ENCODE peak calls at places on chromosomes 4 and X, in eight cellular contexts. K, Q, D, P, U, I, N and F are unnamed samples.

GRCh38 chrX:1153940-1154339 is 58.5 kb downstream of the CRLF2 start:
- DNase-seq in Q (no peak), U (no peak), P (no peak), I (no peak), D (no peak), N (no peak), K (no peak), F (no peak)

GRCh38 chr4:106444557-106444956 is 76.0 kb upstream of the GIMD1 start:
- DNase-seq in D (no peak), Q (no peak), I (peak), P (peak), N (peak), U (no peak), K (no peak), F (no peak)

GRCh38 chr4:138390286-138390685 is 148.1 kb upstream of the SLC7A11 start:
- DNase-seq in I (no peak), K (no peak), P (peak), U (no peak), N (no peak), Q (peak), D (no peak), F (no peak)

GRCh38 chr4:113435893-113436292 is 325.6 kb downstream of the CAMK2D start:
- DNase-seq in N (peak), K (peak), Q (peak), U (peak), I (no peak), P (peak), D (no peak), F (peak)

GRCh38 chr4:10096976-10097330 is 19.6 kb downstream of the WDR1 start:
- DNase-seq in K (no peak), Q (no peak), P (no peak), I (no peak), U (no peak), D (no peak), N (no peak), F (no peak)

GRCh38 chrX:17590892-17591740 is 146.2 kb upstream of the SCML1 start:
- DNase-seq in Q (peak), U (peak), I (peak), K (peak), N (peak), D (peak), P (peak), F (peak)

GRCh38 chrX:36642052-36642451 is 366.1 kb upstream of the FAM47C start:
- DNase-seq in I (no peak), Q (no peak), N (no peak), P (no peak), U (no peak), K (no peak), D (no peak), F (no peak)

GRCh38 chr4:16019666-16020065 is 56.7 kb upstream of the FGFBP2 start:
- DNase-seq in U (no peak), D (no peak), I (peak), N (no peak), K (no peak), Q (no peak), P (no peak), F (no peak)

GRCh38 chr4:115126487-115126886 is 13.1 kb upstream of the NDST4 start:
- DNase-seq in I (no peak), D (no peak), U (no peak), N (peak), P (no peak), K (no peak), Q (no peak), F (no peak)

GRCh38 chrX:143694881-143695280 is 25.7 kb downstream of the SPANXN2 start:
- DNase-seq in U (no peak), D (no peak), Q (no peak), K (no peak), N (no peak), I (no peak), P (no peak), F (no peak)

GRCh38 chr4:10013722-10014121 is 7.6 kb downstream of the SLC2A9 start:
- DNase-seq in I (no peak), K (peak), D (no peak), Q (peak), P (peak), N (no peak), U (no peak), F (no peak)

GRCh38 chr4:125096662-125097061 is 218.1 kb upstream of the FAT4 start:
- DNase-seq in Q (no peak), N (no peak), D (no peak), K (no peak), I (no peak), P (no peak), U (no peak), F (no peak)

GRCh38 chrX:13015536-13016236 is 28.7 kb downstream of the FAM9C start:
- DNase-seq in D (no peak), Q (no peak), P (no peak), K (no peak), U (no peak), N (no peak), I (no peak), F (no peak)

GRCh38 chr4:52545099-52546069 is 113.7 kb downstream of the USP46 start:
- DNase-seq in N (peak), P (peak), Q (peak), U (peak), D (peak), K (peak), I (peak), F (peak)

GRCh38 chr4:159428975-159429692 is 326.3 kb downstream of the RAPGEF2 start:
- DNase-seq in D (no peak), K (no peak), P (no peak), N (no peak), I (no peak), Q (no peak), U (no peak), F (no peak)

GRCh38 chr4:159432436-159432835 is 329.6 kb downstream of the RAPGEF2 start:
- DNase-seq in P (no peak), U (no peak), Q (no peak), I (no peak), K (no peak), D (no peak), N (no peak), F (no peak)

GRCh38 chr4:159429693-159430035 is 326.8 kb downstream of the RAPGEF2 start:
- DNase-seq in D (no peak), I (no peak), P (no peak), U (no peak), N (no peak), K (no peak), Q (no peak), F (no peak)

GRCh38 chr4:159428293-159428692 is 325.4 kb downstream of the RAPGEF2 start:
- DNase-seq in N (no peak), D (no peak), P (no peak), K (no peak), Q (no peak), I (no peak), U (no peak), F (no peak)

GRCh38 chr4:159430896-159431295 is 328.0 kb downstream of the RAPGEF2 start:
- DNase-seq in Q (no peak), I (no peak), U (no peak), N (no peak), P (no peak), K (no peak), D (no peak), F (no peak)
- H3K4me3 ChIP-seq in Q (no peak), I (no peak), U (no peak), N (no peak), P (no peak), K (no peak), D (no peak), F (no peak)

DNA sequence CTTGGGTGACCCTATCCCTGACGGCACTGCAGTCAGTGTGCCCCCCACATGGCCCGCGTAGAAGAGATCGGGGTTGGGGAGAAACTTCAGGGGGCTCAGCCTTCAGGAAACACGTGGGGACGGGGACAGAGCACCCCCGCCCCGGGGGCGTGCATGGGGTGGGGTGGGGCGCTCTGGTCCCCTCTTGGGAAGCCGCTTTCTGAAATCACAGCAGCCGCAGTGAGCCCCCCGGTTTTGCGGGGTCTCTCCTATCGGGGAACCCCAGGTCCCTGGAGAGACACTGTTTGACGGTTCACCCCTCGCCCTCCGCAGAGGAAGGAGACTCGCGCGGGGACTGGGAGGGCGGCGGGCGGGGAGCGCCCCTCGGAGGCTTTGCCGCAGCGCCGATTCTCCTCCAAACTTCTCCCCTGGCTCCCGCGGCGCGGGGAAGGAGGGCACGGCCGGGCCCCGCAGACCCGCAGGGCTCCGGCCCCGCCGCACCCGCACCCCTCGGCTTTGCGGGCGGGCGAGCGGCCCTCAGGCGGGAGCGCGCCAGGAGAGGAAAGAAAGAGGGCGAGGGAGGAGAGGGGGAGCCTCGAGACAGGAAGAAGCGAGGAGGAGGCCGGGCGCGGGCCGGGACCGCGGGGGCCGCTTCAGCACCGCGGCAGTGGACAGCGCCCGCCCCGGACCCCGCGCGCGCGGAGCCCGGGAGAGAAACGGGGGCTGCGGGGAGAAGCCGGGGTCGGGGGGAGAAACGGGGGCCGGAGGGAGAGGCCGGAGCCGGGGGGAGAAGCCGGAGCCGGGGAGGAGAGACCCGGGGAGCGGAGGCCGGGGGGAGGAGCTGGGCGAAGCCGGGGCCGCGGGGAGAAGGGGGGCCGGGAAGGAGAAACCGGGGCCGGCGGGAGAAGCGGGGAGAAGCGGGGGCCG is 613 bp downstream of the CPLX1 start:
- DNase-seq in K (peak), U (peak), P (peak), D (no peak), Q (peak), N (no peak), I (no peak), F (no peak)
- H3K4me3 ChIP-seq in K (peak), U (peak), P (peak), D (peak), Q (no peak), N (no peak), I (no peak), F (peak)

GRCh38 chr4:41728571-41728908 is 20.0 kb downstream of the PHOX2B start:
- DNase-seq in N (no peak), Q (peak), U (no peak), I (no peak), K (no peak), D (no peak), P (no peak), F (no peak)

GRCh38 chr4:41731569-41731968 is 17.0 kb downstream of the PHOX2B start:
- DNase-seq in P (no peak), I (no peak), N (no peak), K (no peak), D (no peak), U (no peak), Q (no peak), F (no peak)

DNA sequence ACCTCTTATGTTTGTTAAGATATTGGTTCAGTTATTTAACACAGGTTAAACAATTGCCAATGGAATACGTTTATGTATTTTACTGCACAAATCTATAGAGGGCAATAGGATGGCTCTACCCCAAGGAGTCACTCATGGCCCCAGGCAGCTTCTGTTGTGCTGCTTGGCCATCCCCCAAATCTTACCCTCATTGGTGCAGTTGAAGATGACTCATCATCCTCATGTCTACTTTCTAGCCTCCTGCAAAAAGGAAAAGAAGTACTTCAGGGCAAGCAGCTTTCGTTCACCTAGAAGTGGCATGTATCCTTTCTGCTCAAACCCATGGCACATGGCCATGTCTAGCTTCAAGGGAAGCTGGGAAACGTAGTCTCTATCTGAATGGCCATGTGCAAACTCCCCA is 14.2 kb downstream of the PHOX2B start:
- DNase-seq in N (no peak), I (no peak), D (no peak), U (no peak), Q (no peak), K (no peak), P (no peak), F (no peak)
- H3K4me3 ChIP-seq in N (no peak), I (no peak), D (no peak), U (no peak), Q (no peak), K (no peak), P (no peak), F (no peak)

DNA sequence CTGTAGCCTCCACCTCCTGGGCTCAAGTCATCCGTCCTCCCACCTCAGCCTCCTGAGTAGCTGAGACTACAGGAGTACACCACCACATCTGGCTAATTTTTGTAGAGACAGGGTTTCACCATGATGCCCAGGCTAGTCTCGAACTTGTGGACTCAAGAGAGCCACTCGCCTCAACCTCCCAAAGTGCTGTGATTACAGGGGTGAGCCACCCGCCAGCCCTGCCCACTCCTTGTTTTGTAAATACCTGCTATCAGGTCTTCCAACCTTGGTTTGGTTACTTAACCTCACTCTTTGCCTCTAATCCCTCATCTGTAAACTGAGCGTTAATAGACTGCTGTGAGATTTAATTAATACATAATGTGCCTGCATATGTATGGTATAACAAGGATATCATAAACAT is 803 bp downstream of the CNGA1 start:
- DNase-seq in U (no peak), P (no peak), I (no peak), K (no peak), D (no peak), N (no peak), Q (no peak), F (no peak)
- H3K4me3 ChIP-seq in U (no peak), P (peak), I (no peak), K (peak), D (peak), N (no peak), Q (no peak), F (no peak)

GRCh38 chrX:71365356-71365875 is 741 bp upstream of the TAF1 start:
- DNase-seq in I (no peak), K (no peak), D (no peak), P (no peak), N (no peak), U (no peak), Q (no peak), F (no peak)

GRCh38 chrX:71365876-71366673 is at the start of gene TAF1:
- DNase-seq in U (peak), Q (peak), N (peak), I (peak), P (peak), K (peak), D (peak), F (peak)

GRCh38 chrX:71367396-71367795 is 1.2 kb downstream of the TAF1 start:
- DNase-seq in P (peak), U (no peak), Q (no peak), K (no peak), N (no peak), D (no peak), I (no peak), F (no peak)

GRCh38 chrX:71364221-71364620 is 1.9 kb upstream of the TAF1 start:
- DNase-seq in I (no peak), K (no peak), N (no peak), D (no peak), P (no peak), Q (no peak), U (no peak), F (no peak)

GRCh38 chrX:71366674-71367256 is 608 bp downstream of the TAF1 start:
- DNase-seq in U (no peak), N (peak), P (peak), K (peak), Q (no peak), I (no peak), D (peak), F (no peak)
- H3K4me3 ChIP-seq in U (peak), N (peak), P (peak), K (peak), Q (peak), I (peak), D (peak), F (peak)

GRCh38 chr4:120723105-120723504 is 199.4 kb downstream of the PRDM5 start:
- DNase-seq in I (no peak), K (no peak), N (no peak), Q (no peak), P (peak), U (no peak), D (no peak), F (no peak)

GRCh38 chr4:120723986-120724385 is 198.5 kb downstream of the PRDM5 start:
- DNase-seq in P (peak), D (no peak), I (no peak), N (no peak), U (no peak), K (no peak), Q (peak), F (no peak)

GRCh38 chr4:120722655-120723054 is 199.9 kb downstream of the PRDM5 start:
- DNase-seq in D (no peak), N (no peak), I (no peak), Q (no peak), P (no peak), K (no peak), U (no peak), F (no peak)

GRCh38 chr4:120724656-120725055 is 197.9 kb downstream of the PRDM5 start:
- DNase-seq in I (no peak), D (no peak), P (no peak), U (no peak), Q (no peak), K (no peak), N (no peak), F (no peak)

GRCh38 chr4:120725639-120726585 is 196.6 kb downstream of the PRDM5 start:
- DNase-seq in Q (no peak), P (no peak), N (no peak), I (no peak), D (no peak), U (no peak), K (no peak), F (no peak)
- H3K4me3 ChIP-seq in Q (no peak), P (no peak), N (no peak), I (no peak), D (no peak), U (no peak), K (no peak), F (no peak)

GRCh38 chr4:7652906-7653305 is 218.2 kb upstream of the PSAPL1 start:
- DNase-seq in U (no peak), P (no peak), K (no peak), N (no peak), I (no peak), D (no peak), Q (no peak), F (no peak)

GRCh38 chr4:7652451-7652871 is 217.7 kb upstream of the PSAPL1 start:
- DNase-seq in D (no peak), N (peak), U (no peak), K (no peak), P (no peak), Q (no peak), I (no peak), F (no peak)

GRCh38 chr4:7651461-7651921 is 216.8 kb upstream of the PSAPL1 start:
- DNase-seq in Q (peak), N (peak), P (no peak), U (peak), I (no peak), D (peak), K (no peak), F (no peak)

GRCh38 chr4:7650606-7651400 is 216.1 kb upstream of the PSAPL1 start:
- DNase-seq in N (peak), P (no peak), K (no peak), U (peak), Q (peak), D (no peak), I (no peak), F (no peak)

GRCh38 chr4:7652006-7652405 is 217.3 kb upstream of the PSAPL1 start:
- DNase-seq in N (no peak), D (no peak), I (no peak), U (no peak), P (no peak), K (no peak), Q (no peak), F (no peak)
- H3K4me3 ChIP-seq in N (no peak), D (no peak), I (no peak), U (no peak), P (no peak), K (no peak), Q (no peak), F (no peak)

GRCh38 chrX:65463550-65463949 is 71.0 kb downstream of the LAS1L start:
- DNase-seq in U (no peak), Q (no peak), I (no peak), K (no peak), P (peak), D (no peak), N (no peak), F (no peak)
- H3K4me3 ChIP-seq in U (no peak), Q (no peak), I (no peak), K (no peak), P (no peak), D (no peak), N (no peak), F (no peak)